ENCODE peak calls at places on chromosome 10, in four cellular contexts. F is esophagus squamous epithelium, W is NCI-H1105, I is astrocyte of the spinal cord. R is an unnamed sample.

GRCh38 chr10:69972951-69973350 is 79.7 kb upstream of the MACROH2A2 start:
- DNase-seq in F (no peak), W (no peak), I (no peak), R (no peak)

GRCh38 chr10:133324857-133325260 is 11.8 kb downstream of the CALY start:
- DNase-seq in F (no peak), W (no peak), I (no peak), R (no peak)

GRCh38 chr10:64396105-64396504 is 874.9 kb downstream of the REEP3 start:
- DNase-seq in F (no peak), W (no peak), I (peak; percentile 61), R (peak; percentile 45)

GRCh38 chr10:102610499-102610898 is 33.8 kb upstream of the TRIM8 start:
- DNase-seq in F (no peak), W (no peak), I (no peak), R (no peak)

GRCh38 chr10:117762819-117763172 is 220.2 kb downstream of the EMX2 start:
- DNase-seq in F (no peak), W (no peak), I (no peak), R (peak; percentile 36)

GRCh38 chr10:75899816-75900357 is 468.5 kb downstream of the LRMDA start:
- DNase-seq in F (no peak), W (no peak), I (no peak), R (no peak)

GRCh38 chr10:3668961-3669330 is 116.1 kb downstream of the KLF6 start:
- DNase-seq in F (no peak), W (no peak), I (no peak), R (no peak)

GRCh38 chr10:93384006-93384405 is 98.1 kb downstream of the MYOF start:
- DNase-seq in F (no peak), W (no peak), I (no peak), R (no peak)

GRCh38 chr10:124590216-124591122 is 128.8 kb downstream of the LHPP start:
- DNase-seq in F (no peak), W (no peak), I (no peak), R (no peak)

GRCh38 chr10:23917251-23917908 is 291.6 kb upstream of the KIAA1217 start:
- DNase-seq in F (no peak), W (no peak), I (no peak), R (no peak)

GRCh38 chr10:99976886-99977391 is 32.8 kb downstream of the DNMBP start:
- DNase-seq in F (no peak), W (no peak), I (peak; percentile 96), R (peak; percentile 67)

GRCh38 chr10:116080553-116080952 is 192.5 kb downstream of the GFRA1 start:
- DNase-seq in F (no peak), W (no peak), I (peak; percentile 37), R (no peak)

GRCh38 chr10:79111846-79112614 is 43.3 kb downstream of the ZMIZ1 start:
- DNase-seq in F (no peak), W (no peak), I (no peak), R (no peak)

GRCh38 chr10:107409517-107409916 is 245.0 kb upstream of the SORCS1 start:
- DNase-seq in F (no peak), W (no peak), I (peak; percentile 5), R (peak; percentile 25)

GRCh38 chr10:100148353-100149211 is 37.2 kb downstream of the ERLIN1 start:
- DNase-seq in F (no peak), W (no peak), I (peak; percentile 17), R (peak; percentile 53)

GRCh38 chr10:74056081-74056818 is 58.3 kb downstream of the VCL start:
- DNase-seq in F (no peak), W (no peak), I (peak; percentile 70), R (no peak)

GRCh38 chr10:29407280-29407858 is 118.5 kb downstream of the LYZL1 start:
- DNase-seq in F (no peak), W (no peak), I (peak; percentile 23), R (no peak)

GRCh38 chr10:91824076-91824475 is 25.9 kb downstream of the TNKS2 start:
- DNase-seq in F (no peak), W (no peak), I (no peak), R (no peak)

GRCh38 chr10:86252051-86252450 is 114.5 kb downstream of the GRID1 start:
- DNase-seq in F (no peak), W (no peak), I (no peak), R (no peak)

GRCh38 chr10:103241262-103242011 is 4.2 kb upstream of the RPEL1 start:
- DNase-seq in F (no peak), W (no peak), I (peak; percentile 49), R (peak; percentile 34)

GRCh38 chr10:86163522-86164215 is 202.9 kb downstream of the GRID1 start:
- DNase-seq in F (no peak), W (no peak), I (no peak), R (no peak)

GRCh38 chr10:77877461-77878344 is 48.9 kb downstream of the DLG5 start:
- DNase-seq in F (no peak), W (no peak), I (peak; percentile 76), R (peak; percentile 95)